ENCODE peak calls at places on chromosomes 1 and 21, in eight cellular contexts. One of them, this sample, is unnamed.

GRCh38 chr1:243620096-243620495 is 229.9 kb downstream of the AKT3 start:
- DNase-seq in stimulated activated CD4-positive, alpha-beta T cell treated with anti-CD3 and anti-CD28 coated beads, Interleukin-1b, Interleukin-23, amount 100 ng/mL, for 24 hours: no peak
- DNase-seq in NCI-H1930: no peak
- DNase-seq in testis: no peak
- DNase-seq in WTC11: no peak
- DNase-seq in Daoy: no peak
- DNase-seq in AG08395: no peak
- DNase-seq in effector memory CD4-positive, alpha-beta T cell: no peak
- DNase-seq in this sample: no peak

GRCh38 chr1:229432905-229433304 is 989 bp downstream of the ACTA1 start:
- DNase-seq in testis: no peak
- DNase-seq in AG08395: no peak
- DNase-seq in NCI-H1930: no peak
- DNase-seq in Daoy: no peak
- DNase-seq in stimulated activated CD4-positive, alpha-beta T cell treated with anti-CD3 and anti-CD28 coated beads, Interleukin-1b, Interleukin-23, amount 100 ng/mL, for 24 hours: no peak
- DNase-seq in effector memory CD4-positive, alpha-beta T cell: no peak
- DNase-seq in WTC11: no peak
- DNase-seq in this sample: no peak

GRCh38 chr1:50023292-50024159 is at the start of gene AGBL4:
- DNase-seq in WTC11: peak; percentile 82
- DNase-seq in stimulated activated CD4-positive, alpha-beta T cell treated with anti-CD3 and anti-CD28 coated beads, Interleukin-1b, Interleukin-23, amount 100 ng/mL, for 24 hours: no peak
- DNase-seq in Daoy: peak; percentile 81
- DNase-seq in testis: peak; percentile 78
- DNase-seq in AG08395: no peak
- DNase-seq in effector memory CD4-positive, alpha-beta T cell: no peak
- DNase-seq in NCI-H1930: peak; percentile 71
- DNase-seq in this sample: peak; percentile 49

GRCh38 chr1:24424207-24424606 is 8.6 kb downstream of the NIPAL3 start:
- DNase-seq in stimulated activated CD4-positive, alpha-beta T cell treated with anti-CD3 and anti-CD28 coated beads, Interleukin-1b, Interleukin-23, amount 100 ng/mL, for 24 hours: no peak
- DNase-seq in Daoy: no peak
- DNase-seq in testis: no peak
- DNase-seq in AG08395: no peak
- DNase-seq in effector memory CD4-positive, alpha-beta T cell: no peak
- DNase-seq in WTC11: no peak
- DNase-seq in NCI-H1930: no peak
- DNase-seq in this sample: no peak

GRCh38 chr1:5513891-5514515 is 478.2 kb downstream of the NPHP4 start:
- DNase-seq in NCI-H1930: no peak
- DNase-seq in AG08395: no peak
- DNase-seq in WTC11: no peak
- DNase-seq in Daoy: no peak
- DNase-seq in testis: no peak
- DNase-seq in stimulated activated CD4-positive, alpha-beta T cell treated with anti-CD3 and anti-CD28 coated beads, Interleukin-1b, Interleukin-23, amount 100 ng/mL, for 24 hours: no peak
- DNase-seq in effector memory CD4-positive, alpha-beta T cell: no peak
- DNase-seq in this sample: no peak

GRCh38 chr1:230144010-230144614 is 77.1 kb downstream of the GALNT2 start:
- DNase-seq in testis: no peak
- DNase-seq in NCI-H1930: no peak
- DNase-seq in stimulated activated CD4-positive, alpha-beta T cell treated with anti-CD3 and anti-CD28 coated beads, Interleukin-1b, Interleukin-23, amount 100 ng/mL, for 24 hours: no peak
- DNase-seq in WTC11: no peak
- DNase-seq in effector memory CD4-positive, alpha-beta T cell: no peak
- DNase-seq in Daoy: no peak
- DNase-seq in AG08395: no peak
- DNase-seq in this sample: no peak

GRCh38 chr1:112735752-112736151 is 20.6 kb upstream of the PPM1J start:
- DNase-seq in NCI-H1930: no peak
- DNase-seq in AG08395: peak; percentile 83
- DNase-seq in testis: no peak
- DNase-seq in effector memory CD4-positive, alpha-beta T cell: no peak
- DNase-seq in stimulated activated CD4-positive, alpha-beta T cell treated with anti-CD3 and anti-CD28 coated beads, Interleukin-1b, Interleukin-23, amount 100 ng/mL, for 24 hours: no peak
- DNase-seq in Daoy: peak; percentile 93
- DNase-seq in WTC11: no peak
- DNase-seq in this sample: peak; percentile 45

GRCh38 chr21:18832081-18832670 is 428.6 kb upstream of the TMPRSS15 start:
- DNase-seq in Daoy: no peak
- DNase-seq in WTC11: no peak
- DNase-seq in stimulated activated CD4-positive, alpha-beta T cell treated with anti-CD3 and anti-CD28 coated beads, Interleukin-1b, Interleukin-23, amount 100 ng/mL, for 24 hours: no peak
- DNase-seq in effector memory CD4-positive, alpha-beta T cell: no peak
- DNase-seq in testis: no peak
- DNase-seq in AG08395: no peak
- DNase-seq in NCI-H1930: peak; percentile 42
- DNase-seq in this sample: no peak

GRCh38 chr1:230248876-230249275 is 177.3 kb downstream of the PGBD5 start:
- DNase-seq in Daoy: no peak
- DNase-seq in NCI-H1930: no peak
- DNase-seq in stimulated activated CD4-positive, alpha-beta T cell treated with anti-CD3 and anti-CD28 coated beads, Interleukin-1b, Interleukin-23, amount 100 ng/mL, for 24 hours: no peak
- DNase-seq in WTC11: no peak
- DNase-seq in effector memory CD4-positive, alpha-beta T cell: no peak
- DNase-seq in testis: no peak
- DNase-seq in AG08395: no peak
- DNase-seq in this sample: no peak

GRCh38 chr1:209838537-209838936 is 10.8 kb downstream of the UTP25 start:
- DNase-seq in testis: no peak
- DNase-seq in effector memory CD4-positive, alpha-beta T cell: no peak
- DNase-seq in AG08395: no peak
- DNase-seq in stimulated activated CD4-positive, alpha-beta T cell treated with anti-CD3 and anti-CD28 coated beads, Interleukin-1b, Interleukin-23, amount 100 ng/mL, for 24 hours: no peak
- DNase-seq in Daoy: no peak
- DNase-seq in NCI-H1930: no peak
- DNase-seq in WTC11: no peak
- DNase-seq in this sample: no peak

GRCh38 chr1:179785025-179785424 is 41.9 kb downstream of the FAM163A start:
- DNase-seq in testis: no peak
- DNase-seq in NCI-H1930: no peak
- DNase-seq in AG08395: no peak
- DNase-seq in stimulated activated CD4-positive, alpha-beta T cell treated with anti-CD3 and anti-CD28 coated beads, Interleukin-1b, Interleukin-23, amount 100 ng/mL, for 24 hours: no peak
- DNase-seq in effector memory CD4-positive, alpha-beta T cell: no peak
- DNase-seq in WTC11: no peak
- DNase-seq in Daoy: peak; percentile 16
- DNase-seq in this sample: no peak

GRCh38 chr1:38310079-38310478 is 263.5 kb upstream of the POU3F1 start:
- DNase-seq in AG08395: no peak
- DNase-seq in Daoy: no peak
- DNase-seq in NCI-H1930: no peak
- DNase-seq in testis: no peak
- DNase-seq in stimulated activated CD4-positive, alpha-beta T cell treated with anti-CD3 and anti-CD28 coated beads, Interleukin-1b, Interleukin-23, amount 100 ng/mL, for 24 hours: no peak
- DNase-seq in effector memory CD4-positive, alpha-beta T cell: no peak
- DNase-seq in WTC11: no peak
- DNase-seq in this sample: no peak

GRCh38 chr1:167312871-167313270 is 92.2 kb downstream of the POU2F1 start:
- DNase-seq in effector memory CD4-positive, alpha-beta T cell: no peak
- DNase-seq in Daoy: no peak
- DNase-seq in stimulated activated CD4-positive, alpha-beta T cell treated with anti-CD3 and anti-CD28 coated beads, Interleukin-1b, Interleukin-23, amount 100 ng/mL, for 24 hours: no peak
- DNase-seq in AG08395: no peak
- DNase-seq in testis: no peak
- DNase-seq in NCI-H1930: no peak
- DNase-seq in WTC11: no peak
- DNase-seq in this sample: no peak

GRCh38 chr1:56972971-56973370 is 7.2 kb upstream of the C8B start:
- DNase-seq in testis: no peak
- DNase-seq in Daoy: no peak
- DNase-seq in stimulated activated CD4-positive, alpha-beta T cell treated with anti-CD3 and anti-CD28 coated beads, Interleukin-1b, Interleukin-23, amount 100 ng/mL, for 24 hours: no peak
- DNase-seq in effector memory CD4-positive, alpha-beta T cell: no peak
- DNase-seq in AG08395: peak; percentile 41
- DNase-seq in NCI-H1930: no peak
- DNase-seq in WTC11: no peak
- DNase-seq in this sample: no peak

GRCh38 chr1:72284398-72285073 is 2.2 kb upstream of the NEGR1 start:
- DNase-seq in AG08395: peak; percentile 64
- DNase-seq in effector memory CD4-positive, alpha-beta T cell: no peak
- DNase-seq in stimulated activated CD4-positive, alpha-beta T cell treated with anti-CD3 and anti-CD28 coated beads, Interleukin-1b, Interleukin-23, amount 100 ng/mL, for 24 hours: no peak
- DNase-seq in Daoy: peak; percentile 93
- DNase-seq in WTC11: peak; percentile 54
- DNase-seq in NCI-H1930: peak; percentile 32
- DNase-seq in testis: peak; percentile 74
- DNase-seq in this sample: peak; percentile 72

This sample was measured in MG63.